ENCODE peak calls at places on chromosomes 6 and 20, in eight cellular contexts. O is mesendoderm, M is lower lobe of right lung, Q is Panc1, Z is mammary epithelial cell, N is ovary, C is iPS DF 6.9, Y is aorta. V is an unnamed sample.

GRCh38 chr6:141667580-141668309 is 465.0 kb upstream of the GJE1 start:
- DNase-seq in Q (no peak), N (no peak), Y (no peak), Z (peak; percentile 63), M (no peak), C (no peak), O (peak; percentile 19), V (no peak)

GRCh38 chr6:26388014-26388413 is 5.1 kb downstream of the BTN2A2 start:
- DNase-seq in O (peak; percentile 73), N (no peak), Y (no peak), Z (no peak), M (no peak), Q (no peak), C (no peak), V (no peak)

GRCh38 chr20:17558154-17558940 is 11.5 kb upstream of the DSTN start:
- DNase-seq in O (peak; percentile 89), C (no peak), Q (peak; percentile 96), N (no peak), Z (peak; percentile 88), M (no peak), Y (peak; percentile 81), V (no peak)

GRCh38 chr20:63697357-63697867 is 960 bp downstream of the TNFRSF6B start:
- DNase-seq in O (no peak), M (peak; percentile 27), N (peak; percentile 42), Y (peak; percentile 70), Z (peak; percentile 47), C (no peak), Q (no peak), V (peak; percentile 13)

GRCh38 chr6:96624957-96625356 is 62.0 kb downstream of the FHL5 start:
- DNase-seq in M (no peak), O (no peak), C (no peak), N (no peak), Q (no peak), Y (no peak), Z (no peak), V (no peak)

GRCh38 chr6:37783025-37783825 is 36.3 kb upstream of the ZFAND3 start:
- DNase-seq in O (peak; percentile 84), Q (no peak), C (no peak), Z (no peak), M (no peak), N (peak; percentile 49), Y (peak; percentile 86), V (peak; percentile 22)

GRCh38 chr6:149499066-149499465 is 14.3 kb upstream of the ZC3H12D start:
- DNase-seq in Y (no peak), O (no peak), M (no peak), Q (peak; percentile 60), C (no peak), N (no peak), Z (peak; percentile 37), V (no peak)

GRCh38 chr6:27177454-27178000 is 70.0 kb upstream of the PRSS16 start:
- DNase-seq in Y (peak; percentile 92), O (peak; percentile 97), M (peak; percentile 86), N (peak; percentile 79), C (peak; percentile 64), Q (peak; percentile 78), Z (peak; percentile 88), V (peak; percentile 64)

GRCh38 chr20:24735263-24735662 is 213.8 kb upstream of the CST7 start:
- DNase-seq in N (no peak), Y (no peak), Z (no peak), Q (no peak), C (no peak), O (peak; percentile 94), M (no peak), V (no peak)

GRCh38 chr20:47263080-47263479 is 93.4 kb downstream of the ZMYND8 start:
- DNase-seq in C (no peak), O (no peak), Z (no peak), M (no peak), N (no peak), Y (no peak), Q (no peak), V (no peak)

GRCh38 chr6:24719125-24719931 is at the start of gene C6orf62:
- DNase-seq in Z (peak; percentile 65), Q (no peak), N (peak; percentile 49), C (no peak), M (peak; percentile 65), O (peak; percentile 47), Y (peak; percentile 79), V (no peak)

GRCh38 chr6:56816393-56816792 is 138.5 kb upstream of the BEND6 start:
- DNase-seq in O (peak; percentile 46), Y (no peak), Z (no peak), M (no peak), Q (no peak), C (no peak), N (no peak), V (no peak)

GRCh38 chr20:40984496-40984895 is 44.1 kb upstream of the TOP1 start:
- DNase-seq in Z (no peak), N (no peak), Q (no peak), O (no peak), Y (no peak), C (no peak), M (no peak), V (no peak)

GRCh38 chr6:31083742-31084354 is 28.5 kb downstream of the C6orf15 start:
- DNase-seq in Q (no peak), N (no peak), O (peak; percentile 86), C (peak; percentile 60), Y (no peak), M (no peak), Z (no peak), V (no peak)

GRCh38 chr6:53043626-53044025 is 21.6 kb upstream of the FBXO9 start:
- DNase-seq in N (no peak), M (no peak), Z (no peak), C (no peak), Q (no peak), O (peak; percentile 87), Y (no peak), V (no peak)

GRCh38 chr6:91879346-91879995 is 1292.6 kb upstream of the MAP3K7 start:
- DNase-seq in M (no peak), O (no peak), Z (no peak), N (no peak), Y (no peak), C (no peak), Q (no peak), V (no peak)

GRCh38 chr20:47379433-47380150 is 23.1 kb upstream of the ZMYND8 start:
- DNase-seq in Y (no peak), O (no peak), M (no peak), C (no peak), Z (no peak), Q (no peak), N (no peak), V (no peak)

GRCh38 chr20:48818481-48818987 is 9.3 kb downstream of the PREX1 start:
- DNase-seq in O (no peak), M (no peak), N (no peak), C (no peak), Y (peak; percentile 39), Q (no peak), Z (no peak), V (no peak)

GRCh38 chr20:41607791-41608190 is 10.4 kb downstream of the CHD6 start:
- DNase-seq in O (no peak), Y (no peak), C (no peak), N (no peak), Z (no peak), M (no peak), Q (no peak), V (no peak)

GRCh38 chr6:82000551-82000950 is 247.0 kb downstream of the IBTK start:
- DNase-seq in M (no peak), O (no peak), C (no peak), Y (no peak), N (no peak), Q (no peak), Z (peak; percentile 71), V (no peak)

GRCh38 chr20:52805128-52805527 is 167.0 kb upstream of the TSHZ2 start:
- DNase-seq in Q (no peak), N (no peak), Y (no peak), M (no peak), Z (no peak), O (no peak), C (no peak), V (no peak)

GRCh38 chr6:10205892-10206291 is 209.0 kb downstream of the TFAP2A start:
- DNase-seq in Y (no peak), C (no peak), Q (no peak), M (no peak), N (no peak), O (no peak), Z (no peak), V (no peak)

GRCh38 chr6:152118678-152119077 is 311.2 kb downstream of the ESR1 start:
- DNase-seq in Y (no peak), Q (no peak), O (no peak), C (no peak), Z (no peak), N (no peak), M (no peak), V (no peak)

GRCh38 chr6:37131104-37131959 is 38.6 kb upstream of the PIM1 start:
- DNase-seq in O (peak; percentile 71), Z (no peak), N (no peak), Q (no peak), M (peak; percentile 89), C (no peak), Y (peak; percentile 82), V (peak; percentile 83)

GRCh38 chr20:32986331-32986966 is 17.8 kb downstream of the SUN5 start:
- DNase-seq in O (no peak), C (no peak), Q (no peak), N (no peak), M (no peak), Y (peak; percentile 59), Z (no peak), V (no peak)

DNA sequence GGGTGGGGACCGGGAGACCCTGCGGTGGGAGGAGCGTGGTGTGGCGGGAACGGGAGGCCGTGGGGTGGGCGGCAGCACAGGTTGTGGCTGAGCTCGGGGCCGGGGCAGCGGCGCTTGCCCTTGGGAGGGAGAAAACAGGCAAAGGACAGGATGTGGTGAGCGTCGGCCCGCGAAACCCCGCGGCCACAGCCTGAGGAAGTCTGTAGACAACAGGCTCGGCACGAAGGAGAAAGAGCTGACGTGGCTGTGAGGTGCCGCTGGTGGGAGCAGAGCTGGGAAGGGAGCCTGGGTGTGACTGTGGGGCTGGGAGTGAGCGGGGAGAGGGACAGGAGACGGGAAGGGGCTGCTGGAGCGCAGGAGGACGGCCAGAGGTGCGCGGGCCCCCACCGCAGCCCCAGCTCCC is 202.9 kb downstream of the DLL1 start:
- DNase-seq in C (no peak), Q (no peak), Y (peak; percentile 73), M (peak; percentile 52), Z (no peak), N (peak; percentile 36), O (no peak), V (peak; percentile 11)
- H3K4me3 ChIP-seq in C (no peak overlapping the region), Q (no peak overlapping the region), Y (no peak overlapping the region), M (peak overlapping the region; percentile 14), Z (no peak overlapping the region), N (no peak overlapping the region), O (no peak overlapping the region), V (no peak overlapping the region)

GRCh38 chr6:32843321-32843978 is 397 bp downstream of the PSMB8 start:
- DNase-seq in O (no peak), M (no peak), Z (no peak), Q (no peak), Y (no peak), N (peak; percentile 65), C (no peak), V (no peak)
- H3K27me3 ChIP-seq in O (peaks cover 2% of the 10 kb centered on the region), M (no peaks in the 10 kb centered on the region), Z (no peaks in the 10 kb centered on the region), Q (no peaks in the 10 kb centered on the region), Y (no peaks in the 10 kb centered on the region), N (no peaks in the 10 kb centered on the region), C (no peaks in the 10 kb centered on the region), V (no peaks in the 10 kb centered on the region)

GRCh38 chr20:57679113-57679512 is 30.7 kb downstream of the PMEPA1 start:
- DNase-seq in Y (no peak), Z (no peak), Q (no peak), O (no peak), M (no peak), C (no peak), N (no peak), V (no peak)
- H3K4me1 ChIP-seq in Y (peaks cover 3% of the 10 kb centered on the region), Z (peaks cover 4% of the 10 kb centered on the region), Q (peaks cover 37% of the 10 kb centered on the region), O (peaks cover 10% of the 10 kb centered on the region), M (peaks cover 15% of the 10 kb centered on the region), C (peaks cover 20% of the 10 kb centered on the region), N (peaks cover 29% of the 10 kb centered on the region), V (peaks cover 79% of the 10 kb centered on the region)

GRCh38 chr6:139030211-139030530 is 1.6 kb downstream of the ABRACL start:
- DNase-seq in Y (no peak), C (no peak), Z (no peak), Q (no peak), N (no peak), O (peak; percentile 17), M (no peak), V (no peak)
- H3K4me3 ChIP-seq in Y (peak overlapping the region; percentile 69), C (no peak overlapping the region), Z (peak overlapping the region; percentile 81), Q (no peak overlapping the region), N (no peak overlapping the region), O (peak overlapping the region; percentile 93), M (peak overlapping the region; percentile 85), V (peak overlapping the region; percentile 98)